ENCODE peak calls at places on chromosomes 13 and 19, in eight cellular contexts. A, H, R, U, N, M, T and W are unnamed samples.

GRCh38 chr13:71877280-71877653 is 10.3 kb upstream of the DACH1 start:
- DNase-seq in A (peak), H (no peak), R (peak), U (no peak), N (no peak), M (no peak), T (no peak), W (peak)

GRCh38 chr19:51688665-51689571 is 4.2 kb upstream of the SPACA6 start:
- DNase-seq in A (peak), H (peak), R (peak), U (peak), N (peak), M (peak), T (peak), W (peak)

GRCh38 chr13:101703838-101704237 is 251.4 kb downstream of the ITGBL1 start:
- DNase-seq in A (no peak), H (no peak), R (no peak), U (no peak), N (no peak), M (no peak), T (no peak), W (no peak)

GRCh38 chr19:54162241-54162805 is 2.8 kb upstream of the LENG1 start:
- DNase-seq in A (peak), H (peak), R (peak), U (peak), N (no peak), M (peak), T (peak), W (peak)

GRCh38 chr13:113491418-113491883 is 940 bp upstream of the DCUN1D2 start:
- DNase-seq in A (no peak), H (no peak), R (peak), U (no peak), N (no peak), M (peak), T (peak), W (peak)

GRCh38 chr13:100546713-100547405 is 41.7 kb downstream of the GGACT start:
- DNase-seq in A (no peak), H (no peak), R (no peak), U (no peak), N (no peak), M (no peak), T (no peak), W (no peak)

GRCh38 chr19:11446652-11447301 is 11.3 kb downstream of the PRKCSH start:
- DNase-seq in A (peak), H (no peak), R (no peak), U (no peak), N (no peak), M (peak), T (peak), W (peak)

GRCh38 chr19:3179739-3180293 is 1.2 kb downstream of the S1PR4 start:
- DNase-seq in A (peak), H (no peak), R (no peak), U (no peak), N (no peak), M (no peak), T (no peak), W (no peak)

GRCh38 chr19:11195169-11195568 is 2.2 kb downstream of the KANK2 start:
- DNase-seq in A (no peak), H (no peak), R (no peak), U (no peak), N (no peak), M (peak), T (peak), W (no peak)

GRCh38 chr13:64770743-64771142 is 2459.4 kb downstream of the PCDH9 start:
- DNase-seq in A (no peak), H (no peak), R (no peak), U (no peak), N (no peak), M (no peak), T (no peak), W (no peak)

GRCh38 chr19:3054972-3055740 is 7.1 kb downstream of the TLE5 start:
- DNase-seq in A (no peak), H (no peak), R (peak), U (peak), N (no peak), M (no peak), T (peak), W (no peak)

GRCh38 chr13:100361504-100361903 is 227.1 kb downstream of the GGACT start:
- DNase-seq in A (no peak), H (no peak), R (peak), U (no peak), N (no peak), M (no peak), T (peak), W (no peak)

GRCh38 chr19:58154679-58155648 is 4.4 kb upstream of the ZNF329 start:
- DNase-seq in A (peak), H (peak), R (peak), U (peak), N (peak), M (peak), T (peak), W (peak)

GRCh38 chr19:5903054-5903501 is 512 bp downstream of the NDUFA11 start:
- DNase-seq in A (no peak), H (no peak), R (peak), U (no peak), N (no peak), M (no peak), T (peak), W (no peak)

GRCh38 chr13:97986841-97987240 is 33.4 kb downstream of the IPO5 start:
- DNase-seq in A (no peak), H (no peak), R (no peak), U (no peak), N (no peak), M (no peak), T (no peak), W (no peak)

DNA sequence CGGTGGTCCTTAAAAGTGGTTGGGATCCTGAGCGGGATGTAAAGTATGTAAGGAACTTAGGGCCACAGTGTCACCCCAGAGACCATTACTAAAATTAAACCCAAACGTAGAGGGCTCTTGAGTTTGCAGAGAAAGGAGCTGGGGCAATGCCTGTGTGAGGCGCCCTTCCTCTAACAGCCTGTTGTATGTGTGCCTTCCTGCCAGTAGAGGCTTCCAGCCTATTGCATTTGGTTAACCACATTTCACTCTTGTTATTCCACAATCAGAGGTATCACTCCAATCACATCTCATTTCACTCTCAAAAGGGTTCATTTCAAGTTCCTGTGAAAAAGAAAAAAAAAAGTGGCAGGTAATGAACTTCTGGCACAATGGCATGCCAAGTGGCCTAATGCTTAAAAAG is 29.4 kb downstream of the DIAPH3 start:
- DNase-seq in A (peak), H (no peak), R (no peak), U (no peak), N (no peak), M (no peak), T (peak), W (no peak)
- TF ChIP-seq CTCF in A (peak), H (no peak), R (peak), U (no peak), N (no peak), M (no peak), T (peak), W (no peak)

DNA sequence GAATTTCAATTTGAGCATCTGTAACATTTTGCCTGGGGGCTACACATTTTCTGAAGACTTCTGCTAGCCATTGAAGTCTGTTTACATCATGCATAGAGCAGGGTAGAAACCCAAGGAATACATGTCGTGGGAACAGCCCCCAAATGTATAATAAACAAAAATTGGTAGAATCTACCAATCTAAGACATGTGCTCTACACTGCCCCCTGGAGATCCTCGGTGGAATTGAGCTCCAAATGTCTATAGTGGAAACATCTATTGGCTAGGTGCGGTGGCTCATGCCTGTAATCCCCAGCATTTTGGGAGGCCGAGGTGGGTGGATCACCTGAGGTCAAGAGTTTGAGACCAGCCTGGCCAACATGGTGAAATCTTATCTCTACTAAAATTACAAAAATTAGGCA is 57.3 kb downstream of the MBD3L2B start:
- DNase-seq in A (no peak), H (no peak), R (no peak), U (no peak), N (no peak), M (no peak), T (no peak), W (no peak)
- TF ChIP-seq CTCF in A (peak), H (no peak), R (no peak), U (no peak), N (peak), M (no peak), T (peak), W (no peak)

GRCh38 chr13:29397265-29397664 is 198.2 kb downstream of the SLC7A1 start:
- DNase-seq in A (no peak), H (no peak), R (no peak), U (no peak), N (no peak), M (no peak), T (no peak), W (no peak)

GRCh38 chr13:29402168-29402621 is 193.3 kb downstream of the SLC7A1 start:
- DNase-seq in A (no peak), H (no peak), R (peak), U (no peak), N (no peak), M (no peak), T (peak), W (no peak)

GRCh38 chr13:29396446-29396845 is 199.0 kb downstream of the SLC7A1 start:
- DNase-seq in A (no peak), H (no peak), R (no peak), U (no peak), N (no peak), M (no peak), T (no peak), W (no peak)
- TF ChIP-seq CTCF in A (no peak), H (no peak), R (no peak), U (no peak), N (no peak), M (no peak), T (no peak), W (no peak)

GRCh38 chr19:35236638-35237400 is 8.3 kb upstream of the FAM187B start:
- DNase-seq in A (no peak), H (no peak), R (no peak), U (no peak), N (no peak), M (no peak), T (no peak), W (no peak)
- TF ChIP-seq CTCF in A (peak), H (no peak), R (no peak), U (no peak), N (peak), M (no peak), T (no peak), W (no peak)